ENCODE peak calls at places on chromosomes 16 and 17, in four cellular contexts. J is ascending aorta, S is left ventricle myocardium inferior, D is GM13976. G is an unnamed sample.

GRCh38 chr16:89395150-89396142 is 94.9 kb downstream of the ANKRD11 start:
- DNase-seq in D (no peak), S (peak), J (peak), G (no peak)

GRCh38 chr16:54933281-54934150 is 2.9 kb downstream of the IRX5 start:
- DNase-seq in D (no peak), J (no peak), S (no peak), G (no peak)

GRCh38 chr17:39979865-39980401 is 674 bp upstream of the PSMD3 start:
- DNase-seq in D (no peak), S (no peak), J (no peak), G (peak)

GRCh38 chr16:1929105-1929504 is 10.9 kb upstream of the HS3ST6 start:
- DNase-seq in D (peak), S (no peak), J (no peak), G (peak)

GRCh38 chr17:50627386-50627781 is 7.3 kb upstream of the ABCC3 start:
- DNase-seq in D (no peak), J (no peak), S (no peak), G (no peak)

GRCh38 chr17:80774643-80775281 is 216.9 kb upstream of the CHMP6 start:
- DNase-seq in D (peak), J (peak), S (no peak), G (peak)

GRCh38 chr17:40168262-40168832 is 8.9 kb upstream of the RAPGEFL1 start:
- DNase-seq in J (no peak), S (no peak), D (peak), G (peak)

GRCh38 chr16:74601131-74601871 is 5.6 kb downstream of the GLG1 start:
- DNase-seq in J (no peak), D (no peak), S (no peak), G (peak)

GRCh38 chr16:68289621-68290329 is 21.0 kb downstream of the SLC7A6OS start:
- DNase-seq in S (no peak), D (peak), J (no peak), G (peak)

GRCh38 chr17:14919580-14920160 is 345.5 kb downstream of the PMP22 start:
- DNase-seq in S (no peak), J (no peak), D (no peak), G (no peak)

GRCh38 chr16:81720973-81721907 is 57.9 kb upstream of the PLCG2 start:
- DNase-seq in J (no peak), S (no peak), D (no peak), G (no peak)

GRCh38 chr16:84308120-84308519 is 13.4 kb downstream of the WFDC1 start:
- DNase-seq in D (peak), J (no peak), S (peak), G (peak)

GRCh38 chr17:27630607-27631408 is at the start of gene LGALS9:
- DNase-seq in D (peak), J (no peak), S (no peak), G (peak)

GRCh38 chr16:89324056-89325010 is 106.8 kb downstream of the ZNF778 start:
- DNase-seq in S (no peak), J (no peak), D (peak), G (peak)

GRCh38 chr16:1137604-1138003 is 15.3 kb upstream of the CACNA1H start:
- DNase-seq in S (no peak), D (no peak), J (no peak), G (no peak)

GRCh38 chr16:69424053-69424934 is at the start of gene CYB5B:
- DNase-seq in D (peak), J (peak), S (peak), G (peak)
- TF ChIP-seq CTCF in D (no peak), J (no peak), S (peak), G (no peak)

GRCh38 chr16:57462209-57462977 is at the start of gene POLR2C:
- DNase-seq in J (peak), S (peak), D (peak), G (peak)
- TF ChIP-seq CTCF in J (peak), S (peak), D (peak), G (peak)

GRCh38 chr16:48113471-48113870 is 42.3 kb downstream of the ABCC12 start:
- DNase-seq in S (no peak), D (no peak), J (no peak), G (no peak)
- TF ChIP-seq CTCF in S (no peak), D (no peak), J (no peak), G (no peak)

GRCh38 chr17:44345497-44346026 is 460 bp downstream of the GRN start:
- DNase-seq in S (no peak), D (no peak), J (no peak), G (peak)
- TF ChIP-seq CTCF in S (peak), D (peak), J (no peak), G (peak)

GRCh38 chr17:63826468-63827001 is 696 bp upstream of the PSMC5 start:
- DNase-seq in J (peak), D (no peak), S (peak), G (peak)
- TF ChIP-seq CTCF in J (no peak), D (no peak), S (no peak), G (no peak)

DNA sequence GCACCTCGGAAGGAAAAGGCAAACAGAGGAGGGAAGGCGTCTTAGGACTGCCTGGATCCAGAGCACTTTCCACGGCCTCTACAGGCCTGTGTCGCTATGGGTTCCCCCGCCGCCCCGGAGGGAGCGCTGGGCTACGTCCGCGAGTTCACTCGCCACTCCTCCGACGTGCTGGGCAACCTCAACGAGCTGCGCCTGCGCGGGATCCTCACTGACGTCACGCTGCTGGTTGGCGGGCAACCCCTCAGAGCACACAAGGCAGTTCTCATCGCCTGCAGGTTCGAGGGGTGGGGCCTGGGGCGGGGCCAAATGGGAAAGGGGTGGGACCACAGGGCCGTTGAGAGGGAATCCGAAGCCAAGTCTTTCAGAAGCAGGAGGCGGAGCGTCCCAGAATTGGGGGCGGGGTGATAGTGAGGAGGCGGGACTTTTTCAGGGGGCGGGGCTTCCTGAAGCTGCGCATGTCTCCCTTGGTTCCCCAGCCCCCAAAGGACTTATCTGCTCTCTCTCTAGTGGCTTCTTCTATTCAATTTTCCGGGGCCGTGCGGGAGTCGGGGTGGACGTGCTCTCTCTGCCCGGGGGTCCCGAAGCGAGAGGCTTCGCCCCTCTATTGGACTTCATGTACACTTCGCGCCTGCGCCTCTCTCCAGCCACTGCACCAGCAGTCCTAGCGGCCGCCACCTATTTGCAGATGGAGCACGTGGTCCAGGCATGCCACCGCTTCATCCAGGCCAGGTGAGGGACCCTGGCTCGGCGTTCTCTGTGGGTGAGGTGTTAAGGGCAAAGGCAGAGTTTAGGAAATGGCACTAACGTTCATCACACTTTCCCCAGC is 939 bp downstream of the BCL6B start:
- DNase-seq in D (peak), J (peak), S (peak), G (peak)
- TF ChIP-seq CTCF in D (no peak), J (no peak), S (no peak), G (no peak)

DNA sequence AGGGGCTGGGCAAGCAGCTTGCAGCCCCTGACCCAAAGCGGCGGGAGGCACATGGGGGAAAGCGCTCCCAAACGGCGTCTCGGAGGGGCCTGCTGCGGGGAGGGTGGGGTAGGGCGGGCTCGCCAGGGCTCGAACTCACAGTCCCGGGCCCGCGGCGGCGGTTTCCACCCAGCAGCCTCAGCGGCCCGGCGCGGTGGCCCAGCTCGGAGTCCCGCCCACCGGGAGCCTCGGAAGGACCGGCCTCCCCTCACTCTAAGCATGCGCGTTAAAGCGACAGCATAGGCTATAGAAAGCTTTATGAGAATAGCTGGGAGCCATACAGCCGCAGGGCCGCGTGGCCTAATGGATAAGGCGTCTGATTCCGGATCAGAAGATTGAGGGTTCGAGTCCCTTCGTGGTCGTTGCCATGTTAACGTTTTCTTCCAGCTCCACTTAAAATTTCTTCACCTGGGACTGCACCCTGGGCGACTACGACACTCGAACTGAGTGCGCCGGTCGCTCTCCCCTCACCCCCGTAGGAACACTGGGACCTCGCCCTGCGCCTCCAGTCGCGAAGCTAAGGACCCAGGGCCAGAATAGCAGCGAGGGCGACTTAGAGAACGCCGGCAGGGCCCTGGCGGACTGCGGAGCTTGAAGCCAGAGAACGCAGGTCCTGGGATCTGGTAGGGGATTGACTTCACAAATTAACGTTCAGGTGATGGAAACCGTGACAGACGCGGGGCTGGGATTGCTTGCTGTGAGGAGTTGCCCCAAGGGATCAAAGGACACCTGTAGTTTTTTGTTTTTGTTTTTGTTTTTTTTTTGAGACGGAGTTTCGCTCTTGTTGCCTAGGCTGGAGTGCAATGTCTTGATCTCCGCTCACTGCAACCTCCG is 15.8 kb downstream of the ZNF213 start:
- DNase-seq in D (peak), J (peak), S (peak), G (peak)
- TF ChIP-seq CTCF in D (no peak), J (no peak), S (no peak), G (no peak)

GRCh38 chr17:35981246-35981645 is at the start of gene CCL16:
- DNase-seq in S (no peak), J (no peak), D (no peak), G (no peak)

GRCh38 chr17:35986643-35987042 is at the start of gene CCL14:
- DNase-seq in D (no peak), S (no peak), J (no peak), G (no peak)

GRCh38 chr17:35981908-35982330 is 622 bp upstream of the CCL16 start:
- DNase-seq in S (no peak), D (no peak), J (no peak), G (peak)

GRCh38 chr17:35984140-35984539 is 2.4 kb downstream of the CCL14 start:
- DNase-seq in D (no peak), S (no peak), J (no peak), G (no peak)

DNA sequence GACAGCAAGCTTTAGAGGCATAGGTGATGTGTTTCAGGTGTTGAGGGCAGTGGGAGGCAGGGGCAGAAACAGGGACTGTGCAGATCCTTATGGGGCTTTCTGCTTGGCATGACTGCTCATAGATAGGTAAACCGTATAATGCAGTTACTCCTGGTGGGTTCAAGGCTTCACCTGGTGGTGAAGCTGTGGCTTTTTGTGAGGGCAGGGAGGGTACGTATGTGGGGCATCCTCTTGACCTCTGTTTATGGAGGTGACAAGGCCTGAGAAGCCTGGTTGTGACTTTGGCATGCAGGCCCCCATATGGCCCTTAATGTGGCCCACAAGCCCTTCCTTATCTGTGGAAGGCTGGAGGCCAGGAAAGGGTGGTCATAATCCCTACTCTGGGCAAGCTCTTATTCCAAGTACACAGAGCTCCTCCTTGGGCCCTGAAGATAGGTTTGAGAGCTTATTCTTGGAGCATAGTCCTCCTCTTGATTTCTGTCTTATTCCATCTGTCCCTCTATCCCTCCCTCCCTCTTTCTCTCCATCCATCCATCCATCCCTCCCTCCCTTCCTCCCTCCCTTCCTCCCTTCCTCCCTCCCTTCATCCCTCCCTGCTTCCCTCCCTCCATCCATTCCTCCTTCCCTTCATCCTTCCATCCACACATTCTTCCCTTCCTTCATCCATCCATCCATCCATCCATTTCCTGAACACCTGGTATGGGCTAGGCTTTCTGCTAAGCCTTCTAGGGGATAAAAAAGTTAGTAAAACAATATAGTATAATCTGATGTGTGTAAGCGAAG is 1.3 kb upstream of the CCL16 start:
- DNase-seq in S (no peak), J (no peak), D (no peak), G (no peak)
- TF ChIP-seq CTCF in S (no peak), J (no peak), D (no peak), G (no peak)

GRCh38 chr16:31888735-31889134 is 15.1 kb downstream of the ZNF267 start:
- DNase-seq in J (no peak), S (no peak), D (no peak), G (no peak)

GRCh38 chr16:31880322-31880979 is 6.8 kb downstream of the ZNF267 start:
- DNase-seq in D (peak), S (no peak), J (no peak), G (peak)

DNA sequence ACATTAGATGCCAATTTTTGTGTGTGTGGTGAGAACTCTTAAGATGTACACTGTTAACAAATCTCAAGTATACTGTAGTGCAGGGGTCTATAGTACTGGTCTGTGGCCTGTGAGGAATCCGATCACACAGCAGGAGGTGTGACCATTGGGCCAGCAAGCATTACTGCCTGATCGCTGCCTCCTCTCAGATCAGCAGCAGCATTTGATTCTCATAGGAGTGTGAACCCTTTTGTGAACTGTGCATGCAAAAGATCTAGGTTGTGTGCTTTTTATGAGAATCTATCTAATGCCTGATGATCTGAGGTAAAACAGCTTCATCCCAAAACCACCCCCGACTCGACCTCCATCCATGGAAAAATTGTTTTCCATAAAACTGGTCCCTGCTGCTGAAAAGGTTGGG is 12.6 kb downstream of the ZNF267 start:
- DNase-seq in J (no peak), D (no peak), S (no peak), G (no peak)
- TF ChIP-seq CTCF in J (no peak), D (no peak), S (no peak), G (no peak)

GRCh38 chr17:45849536-45849990 is 4.9 kb downstream of the SPPL2C start:
- DNase-seq in S (no peak), J (no peak), D (no peak), G (no peak)
- TF ChIP-seq CTCF in S (no peak), J (no peak), D (no peak), G (no peak)